ENCODE peak calls at places on chromosomes 16 and 17, in seven cellular contexts. One of them, this sample, is unnamed. For H3K4me1, the result is how much of the 10 kb centered on the place peaks cover.

GRCh38 chr16:66705790-66706505 is 9.4 kb upstream of the CMTM4 start:
- DNase-seq in psoas muscle: peak
- DNase-seq in A673: no peak
- DNase-seq in K562: no peak
- DNase-seq in stomach: peak
- DNase-seq in osteoblast: no peak
- DNase-seq in neural progenitor cell: no peak
- DNase-seq in this sample: no peak

GRCh38 chr17:82872591-82873520 is 33.0 kb upstream of the ZNF750 start:
- DNase-seq in psoas muscle: peak
- DNase-seq in A673: no peak
- DNase-seq in K562: no peak
- DNase-seq in stomach: no peak
- DNase-seq in osteoblast: no peak
- DNase-seq in neural progenitor cell: no peak
- DNase-seq in this sample: no peak

GRCh38 chr16:10120953-10121352 is 61.3 kb downstream of the GRIN2A start:
- DNase-seq in psoas muscle: no peak
- DNase-seq in A673: no peak
- DNase-seq in K562: no peak
- DNase-seq in stomach: no peak
- DNase-seq in osteoblast: no peak
- DNase-seq in neural progenitor cell: no peak
- DNase-seq in this sample: no peak

GRCh38 chr16:60181542-60181941 is 1447.4 kb upstream of the GOT2 start:
- DNase-seq in psoas muscle: no peak
- DNase-seq in A673: peak
- DNase-seq in K562: no peak
- DNase-seq in stomach: no peak
- DNase-seq in osteoblast: no peak
- DNase-seq in neural progenitor cell: no peak
- DNase-seq in this sample: no peak

GRCh38 chr17:32609085-32609484 is 122.3 kb downstream of the CDK5R1 start:
- DNase-seq in psoas muscle: peak
- DNase-seq in A673: no peak
- DNase-seq in K562: no peak
- DNase-seq in stomach: peak
- DNase-seq in osteoblast: no peak
- DNase-seq in neural progenitor cell: no peak
- DNase-seq in this sample: no peak

GRCh38 chr17:14838567-14838966 is 426.6 kb downstream of the PMP22 start:
- DNase-seq in psoas muscle: no peak
- DNase-seq in A673: no peak
- DNase-seq in K562: no peak
- DNase-seq in stomach: no peak
- DNase-seq in osteoblast: no peak
- DNase-seq in neural progenitor cell: no peak
- DNase-seq in this sample: no peak

GRCh38 chr16:991759-992158 is 10.2 kb downstream of the SOX8 start:
- DNase-seq in psoas muscle: no peak
- DNase-seq in A673: no peak
- DNase-seq in K562: no peak
- DNase-seq in stomach: no peak
- DNase-seq in osteoblast: no peak
- DNase-seq in neural progenitor cell: no peak
- DNase-seq in this sample: no peak

GRCh38 chr16:9800180-9800738 is 382.0 kb downstream of the GRIN2A start:
- DNase-seq in psoas muscle: no peak
- DNase-seq in A673: no peak
- DNase-seq in K562: no peak
- DNase-seq in stomach: no peak
- DNase-seq in osteoblast: no peak
- DNase-seq in neural progenitor cell: no peak
- DNase-seq in this sample: no peak

GRCh38 chr16:19071811-19072777 is 4.7 kb downstream of the COQ7 start:
- DNase-seq in psoas muscle: peak
- DNase-seq in A673: peak
- DNase-seq in K562: peak
- DNase-seq in stomach: peak
- DNase-seq in osteoblast: peak
- DNase-seq in neural progenitor cell: peak
- DNase-seq in this sample: peak

GRCh38 chr16:17409894-17410293 is 60.9 kb downstream of the XYLT1 start:
- DNase-seq in psoas muscle: no peak
- DNase-seq in A673: no peak
- DNase-seq in K562: no peak
- DNase-seq in stomach: no peak
- DNase-seq in osteoblast: no peak
- DNase-seq in neural progenitor cell: no peak
- DNase-seq in this sample: no peak

GRCh38 chr17:79658811-79659207 is 48.0 kb upstream of the RBFOX3 start:
- DNase-seq in psoas muscle: no peak
- DNase-seq in A673: peak
- DNase-seq in K562: peak
- DNase-seq in stomach: no peak
- DNase-seq in osteoblast: peak
- DNase-seq in neural progenitor cell: peak
- DNase-seq in this sample: peak

GRCh38 chr16:27920391-27920891 is 143.1 kb downstream of the GSG1L start:
- DNase-seq in psoas muscle: no peak
- DNase-seq in A673: peak
- DNase-seq in K562: no peak
- DNase-seq in stomach: no peak
- DNase-seq in osteoblast: no peak
- DNase-seq in neural progenitor cell: peak
- DNase-seq in this sample: peak

GRCh38 chr16:23491490-23492391 is 18.6 kb downstream of the GGA2 start:
- DNase-seq in psoas muscle: no peak
- DNase-seq in A673: peak
- DNase-seq in K562: no peak
- DNase-seq in stomach: no peak
- DNase-seq in osteoblast: no peak
- DNase-seq in neural progenitor cell: no peak
- DNase-seq in this sample: no peak

GRCh38 chr17:50634915-50635719 is 436 bp downstream of the ABCC3 start:
- DNase-seq in psoas muscle: no peak
- DNase-seq in A673: no peak
- DNase-seq in K562: no peak
- DNase-seq in stomach: no peak
- DNase-seq in osteoblast: peak
- DNase-seq in neural progenitor cell: peak
- DNase-seq in this sample: no peak

GRCh38 chr16:81431554-81432353 is 12.9 kb upstream of the CMIP start:
- DNase-seq in psoas muscle: peak
- DNase-seq in A673: no peak
- DNase-seq in K562: no peak
- DNase-seq in stomach: no peak
- DNase-seq in osteoblast: peak
- DNase-seq in neural progenitor cell: peak
- DNase-seq in this sample: no peak

GRCh38 chr16:14325921-14326401 is 254.8 kb downstream of the MRTFB start:
- DNase-seq in psoas muscle: no peak
- DNase-seq in A673: peak
- DNase-seq in K562: no peak
- DNase-seq in stomach: no peak
- DNase-seq in osteoblast: no peak
- DNase-seq in neural progenitor cell: peak
- DNase-seq in this sample: no peak

GRCh38 chr17:29577778-29578211 is 9.3 kb downstream of the TP53I13 start:
- DNase-seq in psoas muscle: peak
- DNase-seq in A673: peak
- DNase-seq in K562: no peak
- DNase-seq in stomach: no peak
- DNase-seq in osteoblast: peak
- DNase-seq in neural progenitor cell: no peak
- DNase-seq in this sample: no peak

DNA sequence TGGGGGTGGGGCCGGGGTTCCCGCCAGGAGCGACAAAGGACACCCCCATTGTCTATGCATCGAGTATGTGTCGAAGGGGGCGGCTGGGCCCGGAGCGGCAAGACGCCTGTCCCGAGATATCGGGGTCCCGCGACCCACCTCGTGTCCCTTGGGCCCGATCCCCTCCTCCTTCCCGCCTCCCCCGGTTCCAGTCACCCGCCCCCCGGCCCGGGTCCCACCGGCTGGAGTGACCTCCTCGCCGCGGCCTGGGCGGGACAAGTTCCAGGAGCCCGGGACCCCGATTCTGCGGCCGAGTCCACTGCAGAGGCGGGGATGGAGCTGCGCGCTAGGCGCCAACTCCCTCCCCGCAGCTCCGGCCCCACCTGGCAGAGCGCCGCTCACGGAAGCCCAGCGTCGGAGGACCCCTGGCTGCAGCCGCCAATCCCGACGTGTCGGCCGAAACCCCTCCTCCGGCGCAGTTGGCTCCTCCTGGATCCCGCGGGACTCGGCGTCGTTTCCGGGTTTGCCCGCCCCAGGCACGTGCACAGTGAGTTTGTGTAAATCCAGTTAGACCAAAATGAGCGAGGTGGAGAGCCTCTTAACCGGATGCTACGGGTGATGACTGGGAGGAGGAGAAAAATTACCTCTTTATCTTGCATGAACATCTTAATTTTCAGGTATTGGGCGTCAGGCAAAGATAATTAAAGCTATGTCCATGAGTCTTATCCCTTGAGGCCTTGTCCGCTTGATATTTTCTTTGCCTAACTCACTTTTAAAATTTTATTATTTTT is at the start of gene NMRAL1:
- DNase-seq in psoas muscle: peak
- DNase-seq in A673: peak
- DNase-seq in K562: peak
- DNase-seq in stomach: peak
- DNase-seq in osteoblast: peak
- DNase-seq in neural progenitor cell: peak
- DNase-seq in this sample: peak
- TF ChIP-seq CTCF in psoas muscle: no peak
- TF ChIP-seq CTCF in A673: no peak
- TF ChIP-seq CTCF in K562: no peak
- TF ChIP-seq CTCF in stomach: no peak
- TF ChIP-seq CTCF in osteoblast: no peak
- TF ChIP-seq CTCF in neural progenitor cell: no peak
- TF ChIP-seq CTCF in this sample: no peak

GRCh38 chr16:48308535-48308934 is 61.2 kb upstream of the ABCC11 start:
- DNase-seq in psoas muscle: no peak
- DNase-seq in A673: no peak
- DNase-seq in K562: no peak
- DNase-seq in stomach: no peak
- DNase-seq in osteoblast: no peak
- DNase-seq in neural progenitor cell: no peak
- DNase-seq in this sample: no peak
- H3K4me1 ChIP-seq in psoas muscle: under half
- H3K4me1 ChIP-seq in A673: under half
- H3K4me1 ChIP-seq in K562: under half
- H3K4me1 ChIP-seq in stomach: under half
- H3K4me1 ChIP-seq in osteoblast: under half
- H3K4me1 ChIP-seq in neural progenitor cell: under half
- H3K4me1 ChIP-seq in this sample: under half

DNA sequence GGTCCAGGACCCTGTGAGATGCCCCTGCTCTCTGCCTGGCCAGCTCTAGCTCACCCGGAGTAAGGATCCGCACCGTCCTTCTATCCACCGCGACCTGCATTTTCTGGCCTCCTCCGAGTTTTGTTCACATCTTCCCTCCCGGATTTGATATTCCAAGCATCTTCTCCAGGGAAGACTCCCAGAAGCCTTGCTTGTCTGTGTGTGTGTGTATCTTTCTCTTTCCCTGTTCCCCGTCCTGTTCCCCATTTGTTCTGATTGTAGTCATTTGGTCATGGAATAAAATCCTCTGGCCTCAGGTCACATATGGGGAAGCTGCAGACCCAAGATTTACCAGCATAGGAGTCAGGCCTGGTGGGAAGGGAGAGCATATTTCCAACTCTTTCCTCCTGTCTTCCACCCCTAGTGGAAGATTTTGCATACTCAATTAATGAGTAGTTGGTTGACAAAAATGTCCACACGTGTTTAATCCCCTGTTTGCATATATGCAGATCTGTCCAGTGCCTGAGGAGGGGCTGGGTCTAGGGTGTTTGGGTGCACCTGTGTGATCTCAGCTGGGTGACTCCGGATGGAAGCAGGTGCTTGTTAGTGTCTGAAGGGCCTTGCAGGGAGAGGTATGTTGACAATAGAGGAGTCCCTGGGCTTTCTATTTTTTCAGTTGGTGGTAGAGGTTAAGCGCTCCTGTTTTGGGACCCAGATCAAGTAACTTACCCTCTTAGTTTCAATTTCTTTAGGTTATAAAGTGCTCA is 1.9 kb downstream of the PRAC1 start:
- DNase-seq in psoas muscle: no peak
- DNase-seq in A673: peak
- DNase-seq in K562: no peak
- DNase-seq in stomach: no peak
- DNase-seq in osteoblast: no peak
- DNase-seq in neural progenitor cell: peak
- DNase-seq in this sample: no peak
- TF ChIP-seq CTCF in psoas muscle: no peak
- TF ChIP-seq CTCF in A673: peak
- TF ChIP-seq CTCF in K562: no peak
- TF ChIP-seq CTCF in stomach: no peak
- TF ChIP-seq CTCF in osteoblast: no peak
- TF ChIP-seq CTCF in neural progenitor cell: no peak
- TF ChIP-seq CTCF in this sample: no peak

GRCh38 chr17:78325076-78325712 is 34.7 kb downstream of the SOCS3 start:
- DNase-seq in psoas muscle: peak
- DNase-seq in A673: no peak
- DNase-seq in K562: no peak
- DNase-seq in stomach: no peak
- DNase-seq in osteoblast: peak
- DNase-seq in neural progenitor cell: peak
- DNase-seq in this sample: no peak

GRCh38 chr17:78330570-78331224 is 29.2 kb downstream of the SOCS3 start:
- DNase-seq in psoas muscle: peak
- DNase-seq in A673: no peak
- DNase-seq in K562: no peak
- DNase-seq in stomach: no peak
- DNase-seq in osteoblast: peak
- DNase-seq in neural progenitor cell: no peak
- DNase-seq in this sample: no peak

GRCh38 chr17:78324391-78325075 is 35.3 kb downstream of the SOCS3 start:
- DNase-seq in psoas muscle: peak
- DNase-seq in A673: peak
- DNase-seq in K562: no peak
- DNase-seq in stomach: no peak
- DNase-seq in osteoblast: peak
- DNase-seq in neural progenitor cell: peak
- DNase-seq in this sample: peak

GRCh38 chr17:78329263-78330059 is 30.4 kb downstream of the SOCS3 start:
- DNase-seq in psoas muscle: no peak
- DNase-seq in A673: no peak
- DNase-seq in K562: no peak
- DNase-seq in stomach: no peak
- DNase-seq in osteoblast: peak
- DNase-seq in neural progenitor cell: no peak
- DNase-seq in this sample: no peak

DNA sequence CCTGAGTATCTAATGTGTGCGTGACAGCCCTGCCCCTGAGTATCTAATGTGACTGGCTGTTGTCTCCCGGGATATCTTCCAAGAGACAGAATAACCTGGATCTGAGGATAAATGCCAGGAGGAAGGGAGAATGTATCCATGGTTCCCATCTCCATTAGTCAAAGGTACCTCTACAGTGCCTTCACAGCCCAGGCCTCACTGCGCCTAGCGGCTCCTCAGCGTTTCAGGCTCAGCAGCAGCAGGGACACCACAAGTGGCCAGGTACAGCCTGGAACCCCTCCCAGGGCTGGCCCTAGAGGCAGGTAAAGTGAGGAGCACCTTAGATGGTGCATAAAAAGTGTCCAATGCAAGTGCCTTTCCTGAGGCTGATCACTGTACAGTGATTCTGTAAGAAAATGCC is 32.0 kb downstream of the SOCS3 start:
- DNase-seq in psoas muscle: no peak
- DNase-seq in A673: no peak
- DNase-seq in K562: no peak
- DNase-seq in stomach: no peak
- DNase-seq in osteoblast: peak
- DNase-seq in neural progenitor cell: no peak
- DNase-seq in this sample: no peak
- H3K4me1 ChIP-seq in psoas muscle: under half
- H3K4me1 ChIP-seq in A673: under half
- H3K4me1 ChIP-seq in K562: under half
- H3K4me1 ChIP-seq in stomach: under half
- H3K4me1 ChIP-seq in osteoblast: half or more
- H3K4me1 ChIP-seq in neural progenitor cell: under half
- H3K4me1 ChIP-seq in this sample: under half

This sample was measured in H9.